ENCODE peak calls at places on chromosomes 7 and 10, in six cellular contexts. One of them, this sample, is unnamed.

GRCh38 chr10:61628199-61628874 is 34.4 kb upstream of the CABCOCO1 start:
- DNase-seq in OCI-LY7: no peak
- DNase-seq in CD8-positive, alpha-beta memory T cell: no peak
- DNase-seq in A172: no peak
- DNase-seq in cortex of kidney: no peak
- DNase-seq in 8988T: no peak
- DNase-seq in this sample: no peak

GRCh38 chr7:29839302-29839701 is 33.0 kb downstream of the WIPF3 start:
- DNase-seq in 8988T: no peak
- DNase-seq in cortex of kidney: no peak
- DNase-seq in OCI-LY7: no peak
- DNase-seq in A172: peak; percentile 78
- DNase-seq in CD8-positive, alpha-beta memory T cell: no peak
- DNase-seq in this sample: peak; percentile 88

GRCh38 chr10:96556003-96556402 is 30.8 kb downstream of the TM9SF3 start:
- DNase-seq in A172: peak; percentile 10
- DNase-seq in cortex of kidney: no peak
- DNase-seq in 8988T: no peak
- DNase-seq in CD8-positive, alpha-beta memory T cell: no peak
- DNase-seq in OCI-LY7: peak; percentile 29
- DNase-seq in this sample: peak; percentile 6

GRCh38 chr7:21704362-21704761 is 161.5 kb downstream of the DNAH11 start:
- DNase-seq in OCI-LY7: no peak
- DNase-seq in A172: no peak
- DNase-seq in cortex of kidney: no peak
- DNase-seq in CD8-positive, alpha-beta memory T cell: no peak
- DNase-seq in 8988T: no peak
- DNase-seq in this sample: no peak

GRCh38 chr10:103855852-103856496 is 598 bp upstream of the SH3PXD2A start:
- DNase-seq in CD8-positive, alpha-beta memory T cell: no peak
- DNase-seq in OCI-LY7: no peak
- DNase-seq in 8988T: no peak
- DNase-seq in cortex of kidney: no peak
- DNase-seq in A172: no peak
- DNase-seq in this sample: no peak

GRCh38 chr10:33005322-33006282 is 47.6 kb upstream of the ITGB1 start:
- DNase-seq in OCI-LY7: peak; percentile 62
- DNase-seq in 8988T: peak; percentile 58
- DNase-seq in cortex of kidney: peak; percentile 26
- DNase-seq in CD8-positive, alpha-beta memory T cell: no peak
- DNase-seq in A172: peak; percentile 96
- DNase-seq in this sample: peak; percentile 81

GRCh38 chr7:5679741-5680473 is 101.6 kb downstream of the RNF216 start:
- DNase-seq in A172: no peak
- DNase-seq in 8988T: no peak
- DNase-seq in CD8-positive, alpha-beta memory T cell: no peak
- DNase-seq in cortex of kidney: no peak
- DNase-seq in OCI-LY7: no peak
- DNase-seq in this sample: no peak

GRCh38 chr7:158357106-158357897 is 230.3 kb downstream of the PTPRN2 start:
- DNase-seq in A172: no peak
- DNase-seq in OCI-LY7: no peak
- DNase-seq in CD8-positive, alpha-beta memory T cell: no peak
- DNase-seq in 8988T: no peak
- DNase-seq in cortex of kidney: no peak
- DNase-seq in this sample: no peak

GRCh38 chr10:24533981-24534380 is 189.7 kb downstream of the ARHGAP21 start:
- DNase-seq in 8988T: no peak
- DNase-seq in A172: no peak
- DNase-seq in cortex of kidney: no peak
- DNase-seq in CD8-positive, alpha-beta memory T cell: no peak
- DNase-seq in OCI-LY7: no peak
- DNase-seq in this sample: no peak

GRCh38 chr7:148222716-148223115 is 367.9 kb upstream of the C7orf33 start:
- DNase-seq in CD8-positive, alpha-beta memory T cell: no peak
- DNase-seq in OCI-LY7: no peak
- DNase-seq in A172: no peak
- DNase-seq in cortex of kidney: no peak
- DNase-seq in 8988T: no peak
- DNase-seq in this sample: no peak

GRCh38 chr7:118573065-118573464 is 348.6 kb downstream of the ANKRD7 start:
- DNase-seq in A172: peak; percentile 29
- DNase-seq in CD8-positive, alpha-beta memory T cell: no peak
- DNase-seq in OCI-LY7: no peak
- DNase-seq in 8988T: no peak
- DNase-seq in cortex of kidney: no peak
- DNase-seq in this sample: peak; percentile 16

GRCh38 chr10:90313548-90314325 is 544.1 kb downstream of the HTR7 start:
- DNase-seq in cortex of kidney: no peak
- DNase-seq in OCI-LY7: no peak
- DNase-seq in 8988T: no peak
- DNase-seq in CD8-positive, alpha-beta memory T cell: no peak
- DNase-seq in A172: peak; percentile 40
- DNase-seq in this sample: no peak

GRCh38 chr7:620052-620451 is 100.4 kb upstream of the PDGFA start:
- DNase-seq in CD8-positive, alpha-beta memory T cell: no peak
- DNase-seq in A172: peak; percentile 99
- DNase-seq in cortex of kidney: no peak
- DNase-seq in 8988T: no peak
- DNase-seq in OCI-LY7: no peak
- DNase-seq in this sample: peak; percentile 89

GRCh38 chr7:44534501-44534900 is 6.6 kb downstream of the NPC1L1 start:
- DNase-seq in 8988T: peak; percentile 81
- DNase-seq in CD8-positive, alpha-beta memory T cell: peak; percentile 57
- DNase-seq in cortex of kidney: no peak
- DNase-seq in A172: peak; percentile 26
- DNase-seq in OCI-LY7: peak; percentile 74
- DNase-seq in this sample: peak; percentile 73

This sample was measured in H4.